ENCODE peak calls at places on chromosomes 11 and 22, in four cellular contexts. V is IMR-90, Q is astrocyte of the spinal cord, K is fibroblast of mammary gland. A is an unnamed sample.

GRCh38 chr11:67292671-67293070 is 3.6 kb downstream of the ANKRD13D start:
- DNase-seq in V (peak; percentile 24), K (no peak), Q (no peak), A (no peak)

GRCh38 chr22:39401301-39401631 is 1.7 kb downstream of the TAB1 start:
- DNase-seq in V (no peak), K (no peak), Q (no peak), A (no peak)

GRCh38 chr22:37581534-37581933 is 1.6 kb upstream of the LGALS2 start:
- DNase-seq in Q (no peak), V (no peak), K (no peak), A (no peak)

GRCh38 chr11:79440451-79441158 is at the start of gene TENM4:
- DNase-seq in V (peak; percentile 92), K (peak; percentile 85), Q (peak; percentile 90), A (peak; percentile 70)

GRCh38 chr11:84316866-84317560 is 1030.8 kb upstream of the CCDC90B start:
- DNase-seq in Q (peak; percentile 57), V (peak; percentile 30), K (peak; percentile 76), A (peak; percentile 63)

GRCh38 chr22:49676783-49677494 is 150.7 kb downstream of the BRD1 start:
- DNase-seq in Q (no peak), V (no peak), K (no peak), A (no peak)

GRCh38 chr11:66857234-66857926 is 516 bp downstream of the LRFN4 start:
- DNase-seq in K (no peak), V (no peak), Q (no peak), A (peak; percentile 43)

GRCh38 chr11:128894685-128895084 is 3.5 kb downstream of the KCNJ5 start:
- DNase-seq in Q (no peak), V (no peak), K (no peak), A (no peak)

GRCh38 chr11:26599876-26600434 is 27.9 kb upstream of the MUC15 start:
- DNase-seq in K (no peak), V (no peak), Q (no peak), A (no peak)

GRCh38 chr22:29574762-29575450 is 6.0 kb downstream of the NIPSNAP1 start:
- DNase-seq in Q (no peak), K (no peak), V (no peak), A (no peak)

GRCh38 chr22:30945653-30946052 is 22.9 kb downstream of the MORC2 start:
- DNase-seq in Q (no peak), V (no peak), K (no peak), A (no peak)

GRCh38 chr11:69934861-69935494 is 115.8 kb upstream of the FGF3 start:
- DNase-seq in Q (peak; percentile 29), V (peak; percentile 27), K (no peak), A (no peak)

GRCh38 chr11:62921573-62922188 is 518 bp upstream of the CHRM1 start:
- DNase-seq in Q (no peak), V (peak; percentile 17), K (peak; percentile 7), A (no peak)

GRCh38 chr11:13717331-13717730 is 48.9 kb downstream of the FAR1 start:
- DNase-seq in Q (peak; percentile 70), K (peak; percentile 52), V (peak; percentile 73), A (peak; percentile 79)

GRCh38 chr11:101583180-101584128 is at the start of gene TRPC6:
- DNase-seq in K (peak; percentile 11), V (peak; percentile 47), Q (peak; percentile 27), A (peak; percentile 6)

GRCh38 chr11:115616941-115617340 is 112.7 kb upstream of the CADM1 start:
- DNase-seq in Q (peak; percentile 95), V (peak; percentile 90), K (peak; percentile 59), A (peak; percentile 11)

GRCh38 chr11:3095712-3096361 is 38.6 kb upstream of the CARS1 start:
- DNase-seq in Q (peak; percentile 80), V (peak; percentile 91), K (peak; percentile 89), A (peak; percentile 79)

GRCh38 chr11:124762077-124762623 is at the start of gene ESAM:
- DNase-seq in K (no peak), Q (no peak), V (no peak), A (no peak)

GRCh38 chr22:45096256-45096907 is 67.3 kb upstream of the NUP50 start:
- DNase-seq in V (peak; percentile 58), K (peak; percentile 61), Q (peak; percentile 50), A (peak; percentile 70)

GRCh38 chr22:23034621-23035556 is 35.4 kb upstream of the GNAZ start:
- DNase-seq in Q (no peak), K (no peak), V (no peak), A (no peak)

GRCh38 chr22:23364389-23364788 is 184.1 kb downstream of the BCR start:
- DNase-seq in V (no peak), Q (no peak), K (no peak), A (no peak)

GRCh38 chr11:20158597-20159257 is 1.5 kb downstream of the DBX1 start:
- DNase-seq in Q (peak; percentile 69), K (peak; percentile 56), V (peak; percentile 50), A (peak; percentile 73)

GRCh38 chr11:123407124-123407995 is 22.7 kb upstream of the GRAMD1B start:
- DNase-seq in Q (peak; percentile 71), V (peak; percentile 78), K (peak; percentile 64), A (peak; percentile 86)

GRCh38 chr22:43823353-43823908 is 11.3 kb upstream of the EFCAB6 start:
- DNase-seq in K (no peak), V (no peak), Q (no peak), A (no peak)

GRCh38 chr22:20037419-20037818 is 16.5 kb downstream of the TANGO2 start:
- DNase-seq in V (no peak), K (no peak), Q (no peak), A (no peak)

GRCh38 chr11:15927866-15928217 is 428.5 kb downstream of the SOX6 start:
- DNase-seq in K (no peak), V (no peak), Q (no peak), A (no peak)

GRCh38 chr11:68980776-68981065 is at the start of gene MRGPRD:
- DNase-seq in K (no peak), Q (no peak), V (no peak), A (no peak)

GRCh38 chr22:20031732-20032406 is 11.0 kb downstream of the TANGO2 start:
- DNase-seq in V (no peak), K (no peak), Q (no peak), A (no peak)

GRCh38 chr11:62601114-62601363 is 626 bp downstream of the MTA2 start:
- DNase-seq in K (no peak), Q (no peak), V (no peak), A (peak; percentile 28)

GRCh38 chr11:72352859-72353551 is 81.3 kb downstream of the CLPB start:
- DNase-seq in Q (peak; percentile 69), K (peak; percentile 70), V (peak; percentile 85), A (peak; percentile 90)

GRCh38 chr11:96063886-96064285 is 140.0 kb upstream of the MTMR2 start:
- DNase-seq in V (no peak), Q (no peak), K (no peak), A (no peak)

GRCh38 chr11:26964335-26964734 is 29.6 kb upstream of the FIBIN start:
- DNase-seq in V (peak; percentile 29), Q (no peak), K (no peak), A (no peak)

GRCh38 chr22:46007003-46007847 is 30.3 kb upstream of the WNT7B start:
- DNase-seq in V (peak; percentile 72), K (peak; percentile 89), Q (peak; percentile 72), A (peak; percentile 54)

GRCh38 chr22:17283423-17283822 is 64.2 kb upstream of the ADA2 start:
- DNase-seq in V (no peak), Q (no peak), K (no peak), A (no peak)

GRCh38 chr11:111526501-111526900 is 11.9 kb downstream of the HOATZ start:
- DNase-seq in K (peak; percentile 72), V (peak; percentile 93), Q (peak; percentile 72), A (peak; percentile 70)

GRCh38 chr11:67581469-67581868 is 2.1 kb upstream of the GSTP1 start:
- DNase-seq in V (no peak), Q (no peak), K (no peak), A (no peak)

GRCh38 chr11:9678576-9678975 is 14.7 kb downstream of the SWAP70 start:
- DNase-seq in K (no peak), Q (no peak), V (no peak), A (no peak)
- H3K4me3 ChIP-seq in K (no peak overlapping the region), Q (no peak overlapping the region), V (no peak overlapping the region), A (no peak overlapping the region)

DNA sequence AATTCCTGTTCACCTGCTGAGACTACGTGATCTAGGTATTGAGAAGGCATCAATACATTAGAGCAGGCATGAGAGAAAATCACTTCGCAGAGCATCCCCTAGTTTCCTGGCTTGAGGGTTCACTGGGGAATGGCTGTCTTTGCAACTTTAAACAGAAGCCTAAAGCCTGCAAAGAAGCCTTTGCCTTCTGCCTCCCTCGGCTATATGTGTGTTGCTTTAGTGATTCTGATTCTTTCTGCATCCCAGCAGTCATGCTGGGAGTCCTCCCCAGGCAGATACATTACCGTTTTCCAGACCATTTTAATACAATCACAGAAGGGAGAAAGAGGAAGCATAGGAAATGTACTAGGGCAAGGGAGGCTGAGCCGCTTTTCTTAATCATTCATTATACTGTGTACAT is 773.2 kb upstream of the LRRC4C start:
- DNase-seq in V (no peak), Q (no peak), K (no peak), A (no peak)
- TF ChIP-seq CTCF in V (no peak), Q (no peak), K (no peak), A (no peak)

DNA sequence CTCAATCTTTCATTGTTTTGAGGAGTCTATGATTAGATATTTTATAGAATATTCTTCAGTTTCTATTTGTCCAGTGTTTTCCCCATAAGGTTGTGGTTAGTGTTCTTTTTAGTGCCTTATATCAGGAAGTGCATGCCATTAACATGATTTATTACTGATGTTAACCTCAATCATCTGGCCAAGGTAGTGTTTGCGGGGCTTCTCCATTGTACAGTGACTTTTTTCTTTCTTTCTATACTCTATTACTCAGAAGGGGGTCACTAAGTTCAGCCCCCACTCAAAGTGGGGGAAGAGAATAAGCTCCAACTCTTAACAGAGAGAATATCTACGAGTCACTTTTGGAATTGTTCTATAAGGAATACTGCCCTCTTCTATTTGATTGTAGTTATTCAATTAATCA is 415.8 kb downstream of the DYNC2H1 start:
- DNase-seq in Q (peak; percentile 64), V (peak; percentile 65), K (peak; percentile 73), A (peak; percentile 75)
- H3K4me3 ChIP-seq in Q (no peak overlapping the region), V (no peak overlapping the region), K (no peak overlapping the region), A (no peak overlapping the region)

GRCh38 chr22:28116261-28116673 is 197.2 kb upstream of the PITPNB start:
- DNase-seq in Q (peak; percentile 90), K (peak; percentile 91), V (peak; percentile 90), A (peak; percentile 71)

GRCh38 chr22:28111501-28111900 is 192.4 kb upstream of the PITPNB start:
- DNase-seq in K (peak; percentile 49), V (no peak), Q (no peak), A (no peak)

GRCh38 chr22:28115426-28115825 is 196.4 kb upstream of the PITPNB start:
- DNase-seq in V (no peak), K (no peak), Q (no peak), A (no peak)

GRCh38 chr22:28112130-28112529 is 193.1 kb upstream of the PITPNB start:
- DNase-seq in V (no peak), K (no peak), Q (no peak), A (no peak)

DNA sequence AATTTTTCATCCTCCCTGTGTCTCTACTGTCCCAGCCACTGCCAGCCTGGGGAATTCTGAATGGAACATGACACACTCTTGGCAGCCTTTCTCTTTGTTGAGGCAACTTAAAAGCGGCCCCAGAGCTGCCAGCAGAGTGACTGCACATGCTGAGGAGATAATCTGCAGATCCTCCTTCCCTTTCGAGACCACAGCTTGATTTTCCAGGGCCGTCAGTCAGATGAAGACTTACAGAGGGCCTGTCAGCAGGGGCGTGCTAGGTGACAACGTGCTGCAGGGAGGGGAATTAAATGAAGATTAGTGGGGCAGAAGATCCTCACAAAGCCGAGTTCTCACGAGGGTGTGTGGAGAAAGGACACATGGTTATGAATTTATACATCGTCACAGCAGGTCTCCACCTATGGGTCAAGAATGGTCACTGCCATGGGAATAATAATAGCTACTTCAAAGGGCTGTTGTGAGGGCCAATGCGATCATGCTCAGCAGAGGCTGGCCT is 193.5 kb upstream of the PITPNB start:
- DNase-seq in Q (peak; percentile 44), K (peak; percentile 60), V (peak; percentile 43), A (peak; percentile 65)
- TF ChIP-seq CTCF in Q (peak; percentile 54), K (peak; percentile 48), V (peak; percentile 44), A (peak; percentile 58)

A was measured in choroid plexus epithelial cell.